ENCODE peak calls at places on chromosomes 1 and 21, in six cellular contexts. K, M, W, E, Y and S are unnamed samples.
A peak's percentile ranks its signal among the peaks of the same experiment; 100 is the strongest.

GRCh38 chr21:43880111-43880985 is 15.3 kb downstream of the AGPAT3 start:
- DNase-seq in K (no peak), M (peak; percentile 53), W (no peak), E (no peak), Y (no peak), S (no peak)

GRCh38 chr1:210234254-210234747 is 1.7 kb downstream of the SERTAD4 start:
- DNase-seq in K (no peak), M (no peak), W (no peak), E (no peak), Y (no peak), S (peak; percentile 15)

GRCh38 chr1:232648316-232648715 is 18.4 kb upstream of the SIPA1L2 start:
- DNase-seq in K (no peak), M (no peak), W (no peak), E (no peak), Y (no peak), S (no peak)

GRCh38 chr1:48182441-48182840 is 40.1 kb upstream of the SLC5A9 start:
- DNase-seq in K (no peak), M (no peak), W (no peak), E (no peak), Y (no peak), S (no peak)

GRCh38 chr1:225998560-225999226 is 450 bp downstream of the SDE2 start:
- DNase-seq in K (no peak), M (peak; percentile 55), W (no peak), E (no peak), Y (no peak), S (no peak)

GRCh38 chr21:42389449-42389835 is 6.4 kb downstream of the TMPRSS3 start:
- DNase-seq in K (no peak), M (no peak), W (no peak), E (peak; percentile 53), Y (no peak), S (no peak)

GRCh38 chr1:176102243-176102642 is 104.8 kb downstream of the COP1 start:
- DNase-seq in K (no peak), M (no peak), W (no peak), E (no peak), Y (no peak), S (no peak)

GRCh38 chr1:115283249-115283648 is 54.8 kb downstream of the NGF start:
- DNase-seq in K (no peak), M (no peak), W (no peak), E (no peak), Y (no peak), S (no peak)

GRCh38 chr1:9028921-9029715 is 2.9 kb upstream of the SLC2A7 start:
- DNase-seq in K (no peak), M (no peak), W (no peak), E (no peak), Y (no peak), S (no peak)

GRCh38 chr1:162756523-162756922 is 34.0 kb upstream of the HSD17B7 start:
- DNase-seq in K (no peak), M (no peak), W (no peak), E (no peak), Y (no peak), S (no peak)

GRCh38 chr21:22476726-22477646 is 1478.8 kb downstream of the NCAM2 start:
- DNase-seq in K (no peak), M (no peak), W (no peak), E (no peak), Y (peak; percentile 54), S (no peak)

GRCh38 chr1:54337928-54338327 is 68.3 kb downstream of the SSBP3 start:
- DNase-seq in K (no peak), M (no peak), W (no peak), E (no peak), Y (no peak), S (no peak)

GRCh38 chr1:110007458-110007857 is 22.9 kb downstream of the AHCYL1 start:
- DNase-seq in K (no peak), M (no peak), W (no peak), E (no peak), Y (no peak), S (no peak)

GRCh38 chr1:6914646-6915178 is 129.5 kb downstream of the CAMTA1 start:
- DNase-seq in K (no peak), M (no peak), W (no peak), E (no peak), Y (no peak), S (no peak)

GRCh38 chr1:168279253-168279652 is 1.4 kb upstream of the TBX19 start:
- DNase-seq in K (no peak), M (no peak), W (no peak), E (no peak), Y (no peak), S (no peak)

GRCh38 chr1:226397011-226397926 is 10.6 kb downstream of the PARP1 start:
- DNase-seq in K (no peak), M (no peak), W (no peak), E (no peak), Y (no peak), S (no peak)

GRCh38 chr1:232183266-232183800 is 446.6 kb downstream of the SIPA1L2 start:
- DNase-seq in K (no peak), M (no peak), W (no peak), E (no peak), Y (no peak), S (no peak)

GRCh38 chr1:54839824-54840223 is 38.7 kb upstream of the TTC22 start:
- DNase-seq in K (no peak), M (no peak), W (no peak), E (no peak), Y (no peak), S (no peak)

GRCh38 chr21:41817228-41817627 is 50.4 kb upstream of the RIPK4 start:
- DNase-seq in K (peak; percentile 8), M (peak; percentile 92), W (peak; percentile 50), E (peak; percentile 56), Y (peak; percentile 67), S (peak; percentile 70)

GRCh38 chr1:17606826-17607440 is 67.4 kb downstream of the ARHGEF10L start:
- DNase-seq in K (peak; percentile 45), M (peak; percentile 80), W (no peak), E (peak; percentile 68), Y (peak; percentile 79), S (peak; percentile 85)

GRCh38 chr1:214569357-214570004 is 18.1 kb upstream of the PTPN14 start:
- DNase-seq in K (no peak), M (no peak), W (no peak), E (no peak), Y (no peak), S (no peak)

GRCh38 chr1:193730017-193730416 is 543.6 kb upstream of the B3GALT2 start:
- DNase-seq in K (no peak), M (no peak), W (no peak), E (no peak), Y (no peak), S (no peak)

GRCh38 chr1:40003156-40004093 is 37.1 kb upstream of the CAP1 start:
- DNase-seq in K (no peak), M (no peak), W (no peak), E (no peak), Y (no peak), S (no peak)

GRCh38 chr1:164771001-164771550 is 212.1 kb downstream of the PBX1 start:
- DNase-seq in K (no peak), M (no peak), W (no peak), E (no peak), Y (no peak), S (no peak)

GRCh38 chr1:234975941-234976871 is 152.4 kb downstream of the TOMM20 start:
- DNase-seq in K (no peak), M (no peak), W (no peak), E (no peak), Y (no peak), S (no peak)

GRCh38 chr1:186492531-186493291 is 31.8 kb upstream of the PDC start:
- DNase-seq in K (no peak), M (no peak), W (no peak), E (no peak), Y (no peak), S (no peak)

GRCh38 chr1:209590405-209590804 is 6.9 kb downstream of the CAMK1G start:
- DNase-seq in K (no peak), M (no peak), W (no peak), E (no peak), Y (peak; percentile 78), S (peak; percentile 47)

GRCh38 chr21:33478858-33479678 is 706 bp downstream of the TMEM50B start:
- DNase-seq in K (peak; percentile 26), M (peak; percentile 71), W (no peak), E (peak; percentile 26), Y (no peak), S (peak; percentile 43)